ENCODE peak calls at places on chromosomes 6 and 20, in four cellular contexts. T, W, G and A are unnamed samples.

GRCh38 chr6:30006170-30007131 is 54.6 kb upstream of the POLR1H start:
- DNase-seq in G (peak; percentile 48), W (peak; percentile 27), T (peak; percentile 72), A (no peak)

GRCh38 chr6:1070085-1070521 is 241.8 kb upstream of the FOXQ1 start:
- DNase-seq in T (no peak), W (no peak), G (no peak), A (no peak)

GRCh38 chr6:125927761-125928160 is 28.8 kb upstream of the HINT3 start:
- DNase-seq in T (no peak), W (no peak), G (no peak), A (no peak)

GRCh38 chr20:41173161-41173721 is 35.9 kb downstream of the PLCG1 start:
- DNase-seq in T (peak; percentile 95), W (peak; percentile 87), G (peak; percentile 76), A (peak; percentile 93)

GRCh38 chr6:117547688-117548621 is 54.4 kb downstream of the GOPC start:
- DNase-seq in W (peak; percentile 21), G (peak; percentile 42), T (peak; percentile 74), A (peak; percentile 80)

GRCh38 chr6:116404706-116405105 is 34.0 kb downstream of the DSE start:
- DNase-seq in W (no peak), T (no peak), G (no peak), A (no peak)

GRCh38 chr6:10800810-10801209 is 37.5 kb downstream of the MAK start:
- DNase-seq in W (no peak), T (no peak), G (no peak), A (no peak)

GRCh38 chr6:159089909-159090308 is 45.1 kb upstream of the TAGAP start:
- DNase-seq in T (no peak), W (no peak), G (no peak), A (no peak)

GRCh38 chr6:3266170-3266569 is 7.4 kb downstream of the PSMG4 start:
- DNase-seq in G (no peak), T (no peak), W (no peak), A (no peak)

GRCh38 chr6:18262812-18263560 is 1.3 kb downstream of the DEK start:
- DNase-seq in T (no peak), W (no peak), G (no peak), A (no peak)

GRCh38 chr6:85493389-85493788 is 43.5 kb downstream of the NT5E start:
- DNase-seq in T (no peak), W (no peak), G (no peak), A (no peak)

GRCh38 chr20:6663104-6663503 is 104.4 kb upstream of the BMP2 start:
- DNase-seq in W (no peak), T (no peak), G (no peak), A (no peak)

GRCh38 chr20:12847862-12848261 is 160.9 kb upstream of the SPTLC3 start:
- DNase-seq in T (no peak), G (no peak), W (no peak), A (no peak)

GRCh38 chr6:129607581-129608186 is 102.3 kb downstream of the ARHGAP18 start:
- DNase-seq in W (no peak), T (no peak), G (no peak), A (no peak)

GRCh38 chr6:149488815-149489214 is 4.0 kb upstream of the ZC3H12D start:
- DNase-seq in G (peak; percentile 48), W (no peak), T (no peak), A (no peak)

GRCh38 chr6:157248264-157248663 is 75.1 kb downstream of the TMEM242 start:
- DNase-seq in W (no peak), T (no peak), G (no peak), A (no peak)

GRCh38 chr6:30769088-30769852 is 24.9 kb upstream of the IER3 start:
- DNase-seq in T (peak; percentile 91), G (peak; percentile 63), W (no peak), A (no peak)

GRCh38 chr6:154738561-154738961 is 5.3 kb downstream of the SCAF8 start:
- DNase-seq in T (no peak), W (no peak), G (no peak), A (no peak)

GRCh38 chr20:19975436-19975799 is 41.7 kb upstream of the NAA20 start:
- DNase-seq in W (no peak), G (peak; percentile 67), T (peak; percentile 77), A (no peak)

GRCh38 chr6:104421650-104422049 is 438.1 kb downstream of the HACE1 start:
- DNase-seq in G (no peak), W (no peak), T (no peak), A (no peak)

GRCh38 chr6:166705070-166705469 is 78.0 kb upstream of the RPS6KA2 start:
- DNase-seq in G (no peak), W (no peak), T (no peak), A (no peak)

GRCh38 chr20:34507661-34508060 is 8.6 kb upstream of the DYNLRB1 start:
- DNase-seq in T (no peak), W (no peak), G (no peak), A (no peak)

GRCh38 chr20:32249030-32249738 is 28.3 kb upstream of the KIF3B start:
- DNase-seq in G (no peak), W (no peak), T (no peak), A (no peak)
- H3K27ac ChIP-seq in G (no peak overlapping the region), W (no peak overlapping the region), T (no peak overlapping the region), A (no peak overlapping the region)

DNA sequence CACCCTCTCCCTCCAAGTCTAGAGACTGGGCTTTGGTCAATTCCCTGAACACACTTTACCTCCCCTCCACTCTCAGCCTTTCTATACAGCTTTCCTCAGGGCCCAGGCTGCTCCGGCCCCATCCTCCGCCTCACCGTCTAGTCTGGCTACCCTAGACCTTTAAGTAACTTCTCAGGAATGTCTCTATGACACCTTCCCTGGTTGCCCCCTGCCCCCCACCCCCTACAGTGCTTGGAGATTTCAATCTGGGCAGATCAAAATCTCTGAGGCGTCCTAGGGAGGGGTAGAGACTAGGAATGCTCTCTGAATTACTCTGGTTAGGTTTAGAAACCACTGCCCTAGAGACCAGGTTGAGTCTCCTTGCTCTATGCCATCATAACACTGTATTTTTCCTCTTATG is 6.1 kb downstream of the UBE2J1 start:
- DNase-seq in T (no peak), W (no peak), G (no peak), A (no peak)
- H3K4me3 ChIP-seq in T (no peak overlapping the region), W (no peak overlapping the region), G (no peak overlapping the region), A (no peak overlapping the region)

DNA sequence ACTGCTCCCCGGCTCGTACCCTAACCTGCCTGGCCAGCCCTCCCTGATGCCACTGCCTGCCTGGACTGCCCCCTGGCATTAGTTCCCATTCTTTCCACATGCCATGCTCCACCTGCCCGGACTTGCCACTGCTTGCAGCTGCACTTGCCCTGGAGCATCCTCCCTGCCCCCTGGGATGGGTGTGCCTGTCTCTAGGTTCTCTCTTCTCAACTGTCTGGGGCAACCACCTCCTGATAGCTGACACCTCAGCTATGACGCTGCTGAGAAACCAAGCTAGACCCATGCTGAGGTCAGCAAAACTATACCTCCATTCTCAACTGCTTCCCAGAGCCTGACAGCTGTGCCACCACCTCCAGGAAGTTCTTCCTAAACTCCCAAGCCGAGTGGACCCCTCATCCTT is 72.1 kb downstream of the PERP start:
- DNase-seq in G (no peak), W (no peak), T (no peak), A (no peak)
- TF ChIP-seq CTCF in G (no peak), W (no peak), T (no peak), A (no peak)

DNA sequence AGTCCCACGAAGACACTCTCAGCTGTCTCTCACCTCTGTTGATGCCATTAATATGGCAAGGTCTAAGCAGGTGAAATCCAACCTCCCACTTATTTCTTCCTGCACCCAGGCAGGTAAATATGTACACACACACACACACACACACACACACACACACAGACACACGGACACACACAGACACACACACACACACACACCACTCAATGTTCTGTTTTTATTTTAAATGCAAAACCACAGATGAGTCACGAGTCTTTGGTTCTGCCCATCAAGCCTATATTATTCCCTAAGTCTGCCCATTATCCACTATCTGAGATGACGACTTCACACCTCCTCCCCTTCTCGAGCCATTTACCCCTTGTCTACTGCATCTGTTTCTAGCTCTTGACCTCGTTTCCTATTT is 344.7 kb downstream of the CDH26 start:
- DNase-seq in W (no peak), T (no peak), G (no peak), A (no peak)
- H3K27ac ChIP-seq in W (no peak overlapping the region), T (no peak overlapping the region), G (no peak overlapping the region), A (no peak overlapping the region)